ENCODE peak calls at places on chromosomes 4 and X, in five cellular contexts. One of them, this sample, is unnamed.

GRCh38 chrX:154727418-154728323 is 23.2 kb downstream of the GAB3 start:
- DNase-seq in GM12878: no peak
- DNase-seq in HepG2: no peak
- DNase-seq in NT2/D1: no peak
- DNase-seq in H1: no peak
- DNase-seq in this sample: no peak

GRCh38 chr4:146436423-146437162 is 85.1 kb downstream of the SLC10A7 start:
- DNase-seq in H1: no peak
- DNase-seq in HepG2: no peak
- DNase-seq in NT2/D1: no peak
- DNase-seq in GM12878: no peak
- DNase-seq in this sample: no peak

GRCh38 chr4:38482696-38483095 is 181.3 kb upstream of the KLF3 start:
- DNase-seq in HepG2: no peak
- DNase-seq in H1: no peak
- DNase-seq in NT2/D1: no peak
- DNase-seq in GM12878: no peak
- DNase-seq in this sample: no peak

GRCh38 chrX:2423293-2423692 is 77.5 kb downstream of the DHRSX start:
- DNase-seq in HepG2: no peak
- DNase-seq in GM12878: no peak
- DNase-seq in H1: no peak
- DNase-seq in NT2/D1: no peak
- DNase-seq in this sample: no peak

GRCh38 chrX:7270018-7270417 is 122.1 kb upstream of the PUDP start:
- DNase-seq in GM12878: no peak
- DNase-seq in H1: no peak
- DNase-seq in HepG2: no peak
- DNase-seq in NT2/D1: no peak
- DNase-seq in this sample: no peak

GRCh38 chr4:70721747-70722146 is at the start of gene RUFY3:
- DNase-seq in NT2/D1: no peak
- DNase-seq in GM12878: no peak
- DNase-seq in HepG2: no peak
- DNase-seq in H1: no peak
- DNase-seq in this sample: peak

GRCh38 chrX:135520022-135520552 is 373 bp upstream of the INTS6L start:
- DNase-seq in HepG2: no peak
- DNase-seq in H1: no peak
- DNase-seq in GM12878: no peak
- DNase-seq in NT2/D1: no peak
- DNase-seq in this sample: no peak

GRCh38 chr4:24244663-24245519 is 339.5 kb downstream of the DHX15 start:
- DNase-seq in GM12878: no peak
- DNase-seq in H1: no peak
- DNase-seq in NT2/D1: no peak
- DNase-seq in HepG2: no peak
- DNase-seq in this sample: peak

GRCh38 chrX:51641421-51642021 is 22.8 kb upstream of the CENPVL3 start:
- DNase-seq in NT2/D1: peak
- DNase-seq in GM12878: no peak
- DNase-seq in H1: no peak
- DNase-seq in HepG2: peak
- DNase-seq in this sample: peak

GRCh38 chr4:151921811-151922210 is 161.0 kb upstream of the GATB start:
- DNase-seq in GM12878: no peak
- DNase-seq in HepG2: no peak
- DNase-seq in NT2/D1: no peak
- DNase-seq in H1: no peak
- DNase-seq in this sample: no peak

GRCh38 chrX:68691102-68691501 is 43.6 kb downstream of the STARD8 start:
- DNase-seq in HepG2: no peak
- DNase-seq in H1: no peak
- DNase-seq in NT2/D1: no peak
- DNase-seq in GM12878: no peak
- DNase-seq in this sample: no peak

GRCh38 chrX:133495464-133496391 is 80.4 kb upstream of the GPC4 start:
- DNase-seq in H1: no peak
- DNase-seq in NT2/D1: no peak
- DNase-seq in GM12878: no peak
- DNase-seq in HepG2: no peak
- DNase-seq in this sample: no peak

GRCh38 chr4:156322592-156322991 is 368.9 kb upstream of the CTSO start:
- DNase-seq in NT2/D1: no peak
- DNase-seq in HepG2: no peak
- DNase-seq in GM12878: no peak
- DNase-seq in H1: no peak
- DNase-seq in this sample: no peak

GRCh38 chrX:13101439-13102139 is 57.2 kb upstream of the FAM9C start:
- DNase-seq in NT2/D1: no peak
- DNase-seq in GM12878: no peak
- DNase-seq in HepG2: no peak
- DNase-seq in H1: no peak
- DNase-seq in this sample: peak

GRCh38 chr4:125387770-125388169 is 73.0 kb downstream of the FAT4 start:
- DNase-seq in HepG2: no peak
- DNase-seq in H1: no peak
- DNase-seq in NT2/D1: no peak
- DNase-seq in GM12878: no peak
- DNase-seq in this sample: no peak

GRCh38 chr4:148984951-148985350 is 542.7 kb upstream of the NR3C2 start:
- DNase-seq in H1: no peak
- DNase-seq in NT2/D1: no peak
- DNase-seq in GM12878: no peak
- DNase-seq in HepG2: no peak
- DNase-seq in this sample: no peak

GRCh38 chrX:33106737-33107136 is 104.6 kb downstream of the DMD start:
- DNase-seq in H1: no peak
- DNase-seq in GM12878: no peak
- DNase-seq in NT2/D1: no peak
- DNase-seq in HepG2: no peak
- DNase-seq in this sample: no peak

GRCh38 chr4:55359397-55359916 is 13.4 kb downstream of the SRD5A3 start:
- DNase-seq in H1: peak
- DNase-seq in HepG2: no peak
- DNase-seq in GM12878: no peak
- DNase-seq in NT2/D1: no peak
- DNase-seq in this sample: no peak

GRCh38 chrX:39938466-39938865 is 159.3 kb downstream of the BCOR start:
- DNase-seq in GM12878: no peak
- DNase-seq in HepG2: no peak
- DNase-seq in H1: no peak
- DNase-seq in NT2/D1: no peak
- DNase-seq in this sample: no peak

GRCh38 chr4:78749972-78750727 is 26.0 kb upstream of the BMP2K start:
- DNase-seq in HepG2: no peak
- DNase-seq in H1: no peak
- DNase-seq in GM12878: peak
- DNase-seq in NT2/D1: no peak
- DNase-seq in this sample: no peak

GRCh38 chr4:4355302-4355701 is 31.6 kb upstream of the NSG1 start:
- DNase-seq in H1: no peak
- DNase-seq in HepG2: no peak
- DNase-seq in NT2/D1: no peak
- DNase-seq in GM12878: no peak
- DNase-seq in this sample: no peak

GRCh38 chr4:3322059-3322550 is 29.3 kb downstream of the RGS12 start:
- DNase-seq in GM12878: no peak
- DNase-seq in HepG2: no peak
- DNase-seq in H1: no peak
- DNase-seq in NT2/D1: peak
- DNase-seq in this sample: no peak

GRCh38 chrX:8288590-8288989 is 117.5 kb upstream of the VCX2 start:
- DNase-seq in NT2/D1: no peak
- DNase-seq in GM12878: no peak
- DNase-seq in H1: no peak
- DNase-seq in HepG2: no peak
- DNase-seq in this sample: no peak

GRCh38 chr4:144734522-144734921 is 88.6 kb downstream of the HHIP start:
- DNase-seq in H1: no peak
- DNase-seq in NT2/D1: no peak
- DNase-seq in HepG2: no peak
- DNase-seq in GM12878: no peak
- DNase-seq in this sample: no peak

GRCh38 chr4:118280501-118281218 is 72.1 kb downstream of the PRSS12 start:
- DNase-seq in NT2/D1: peak
- DNase-seq in HepG2: peak
- DNase-seq in GM12878: peak
- DNase-seq in H1: no peak
- DNase-seq in this sample: peak

GRCh38 chr4:78437608-78438088 is 113.9 kb upstream of the ANXA3 start:
- DNase-seq in GM12878: no peak
- DNase-seq in H1: no peak
- DNase-seq in NT2/D1: no peak
- DNase-seq in HepG2: no peak
- DNase-seq in this sample: no peak

GRCh38 chr4:85107553-85107952 is 141.1 kb upstream of the WDFY3 start:
- DNase-seq in NT2/D1: no peak
- DNase-seq in HepG2: no peak
- DNase-seq in H1: no peak
- DNase-seq in GM12878: no peak
- DNase-seq in this sample: no peak
- TF ChIP-seq SUZ12 in NT2/D1: no peak
- TF ChIP-seq SUZ12 in HepG2: no peak
- TF ChIP-seq SUZ12 in H1: no peak
- TF ChIP-seq SUZ12 in GM12878: no peak
- TF ChIP-seq SUZ12 in this sample: no peak

GRCh38 chr4:124262211-124263179 is 450.0 kb downstream of the ANKRD50 start:
- DNase-seq in H1: peak
- DNase-seq in GM12878: peak
- DNase-seq in NT2/D1: peak
- DNase-seq in HepG2: peak
- DNase-seq in this sample: peak
- TF ChIP-seq SUZ12 in H1: no peak
- TF ChIP-seq SUZ12 in GM12878: no peak
- TF ChIP-seq SUZ12 in NT2/D1: no peak
- TF ChIP-seq SUZ12 in HepG2: no peak
- TF ChIP-seq SUZ12 in this sample: no peak

DNA sequence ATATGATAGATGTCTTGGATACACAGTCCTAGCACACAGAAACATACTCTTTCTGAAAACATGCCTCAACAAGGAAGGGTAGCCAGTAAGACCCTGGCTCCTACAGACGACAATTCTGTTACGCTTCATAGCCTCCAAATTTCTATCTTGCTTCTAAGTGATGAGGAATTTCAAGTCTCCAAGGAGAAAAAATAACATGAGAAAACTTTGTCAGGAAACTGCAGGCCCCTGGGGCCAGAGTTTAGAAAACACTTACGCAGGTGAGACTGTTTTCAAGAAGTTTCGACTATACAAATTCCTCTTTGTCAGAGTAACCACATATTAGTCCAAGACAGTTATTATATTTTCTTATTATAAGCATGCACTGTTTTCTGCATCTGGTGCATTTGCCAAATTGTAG is 30.4 kb upstream of the HCCS start:
- DNase-seq in GM12878: no peak
- DNase-seq in H1: no peak
- DNase-seq in HepG2: no peak
- DNase-seq in NT2/D1: no peak
- DNase-seq in this sample: no peak
- TF ChIP-seq SUZ12 in GM12878: no peak
- TF ChIP-seq SUZ12 in H1: no peak
- TF ChIP-seq SUZ12 in HepG2: no peak
- TF ChIP-seq SUZ12 in NT2/D1: no peak
- TF ChIP-seq SUZ12 in this sample: no peak

GRCh38 chr4:176883681-176884418 is 91.1 kb upstream of the VEGFC start:
- DNase-seq in H1: no peak
- DNase-seq in NT2/D1: no peak
- DNase-seq in GM12878: no peak
- DNase-seq in HepG2: no peak
- DNase-seq in this sample: no peak
- TF ChIP-seq SUZ12 in H1: no peak
- TF ChIP-seq SUZ12 in NT2/D1: no peak
- TF ChIP-seq SUZ12 in GM12878: no peak
- TF ChIP-seq SUZ12 in HepG2: no peak
- TF ChIP-seq SUZ12 in this sample: no peak

GRCh38 chrX:153411255-153411987 is at the start of gene ZFP92:
- DNase-seq in HepG2: no peak
- DNase-seq in NT2/D1: no peak
- DNase-seq in GM12878: no peak
- DNase-seq in H1: peak
- DNase-seq in this sample: no peak
- TF ChIP-seq SUZ12 in HepG2: no peak
- TF ChIP-seq SUZ12 in NT2/D1: no peak
- TF ChIP-seq SUZ12 in GM12878: no peak
- TF ChIP-seq SUZ12 in H1: peak
- TF ChIP-seq SUZ12 in this sample: no peak

GRCh38 chr4:56512166-56512565 is 6.6 kb downstream of the ARL9 start:
- DNase-seq in HepG2: no peak
- DNase-seq in H1: no peak
- DNase-seq in NT2/D1: no peak
- DNase-seq in GM12878: no peak
- DNase-seq in this sample: no peak

GRCh38 chr4:56511098-56511497 is 5.5 kb downstream of the ARL9 start:
- DNase-seq in HepG2: no peak
- DNase-seq in NT2/D1: no peak
- DNase-seq in GM12878: no peak
- DNase-seq in H1: no peak
- DNase-seq in this sample: no peak

GRCh38 chr4:56513517-56513916 is 7.9 kb downstream of the ARL9 start:
- DNase-seq in NT2/D1: no peak
- DNase-seq in GM12878: no peak
- DNase-seq in HepG2: no peak
- DNase-seq in H1: no peak
- DNase-seq in this sample: no peak
- TF ChIP-seq SUZ12 in NT2/D1: no peak
- TF ChIP-seq SUZ12 in GM12878: no peak
- TF ChIP-seq SUZ12 in HepG2: no peak
- TF ChIP-seq SUZ12 in H1: no peak
- TF ChIP-seq SUZ12 in this sample: no peak

DNA sequence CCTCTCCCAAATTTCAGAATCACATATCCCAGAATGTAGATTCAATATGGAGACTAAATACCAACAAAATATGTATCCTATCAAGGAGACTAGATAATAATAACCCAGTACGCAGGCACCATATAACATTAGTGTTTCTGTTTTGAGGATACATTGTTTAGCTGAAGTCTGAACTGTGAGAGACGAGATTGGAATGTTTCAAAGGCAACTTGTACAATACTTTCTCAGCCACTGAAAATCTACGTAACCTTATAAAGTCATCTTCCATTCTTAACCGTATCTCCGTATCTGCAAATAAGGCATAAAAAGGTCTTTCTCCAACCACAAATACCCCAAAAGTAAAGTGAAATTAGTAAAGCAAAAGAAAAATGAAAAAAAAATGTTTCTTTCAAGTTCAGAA is 23.0 kb downstream of the CORIN start:
- DNase-seq in NT2/D1: no peak
- DNase-seq in HepG2: no peak
- DNase-seq in GM12878: no peak
- DNase-seq in H1: no peak
- DNase-seq in this sample: no peak
- TF ChIP-seq SUZ12 in NT2/D1: no peak
- TF ChIP-seq SUZ12 in HepG2: no peak
- TF ChIP-seq SUZ12 in GM12878: no peak
- TF ChIP-seq SUZ12 in H1: no peak
- TF ChIP-seq SUZ12 in this sample: no peak

This sample was measured in HEK293T.